ENCODE peak calls at places on chromosomes 11 and 22, in six cellular contexts. I is A549; Z is K562; H is stimulated activated CD4-positive, alpha-beta T cell treated with anti-CD3 and anti-CD28 coated beads, Interleukin-12 subunit alpha, Interleukin-12 subunit beta, amount 100 ng/mL, for 4 hours; R is brain microvascular endothelial cell; P is stimulated activated CD8-positive, alpha-beta memory T cell treated with anti-CD3 and anti-CD28 coated beads, Interleukin-4, amount 100 ng/mL, for 1 hour. K is an unnamed sample.
A peak's percentile ranks its signal among the peaks of the same experiment; 100 is the strongest.

GRCh38 chr22:29257751-29258181 is 10.0 kb downstream of the RHBDD3 start:
- DNase-seq in I (no peak), Z (no peak), H (no peak), R (no peak), P (no peak), K (no peak)

GRCh38 chr11:15101072-15101701 is 13.5 kb upstream of the INSC start:
- DNase-seq in I (peak; percentile 65), Z (peak; percentile 62), H (peak; percentile 28), R (peak; percentile 65), P (peak; percentile 6), K (peak; percentile 43)

GRCh38 chr11:60570970-60571369 is 55.8 kb downstream of the MS4A13 start:
- DNase-seq in I (no peak), Z (no peak), H (no peak), R (no peak), P (no peak), K (no peak)

GRCh38 chr11:2173150-2173693 is 1.6 kb upstream of the TH start:
- DNase-seq in I (no peak), Z (no peak), H (no peak), R (no peak), P (no peak), K (no peak)

GRCh38 chr11:102560555-102561011 is 30.0 kb upstream of the MMP7 start:
- DNase-seq in I (no peak), Z (no peak), H (no peak), R (peak; percentile 38), P (no peak), K (no peak)

GRCh38 chr11:61962213-61963015 is 5.0 kb downstream of the FTH1 start:
- DNase-seq in I (peak; percentile 43), Z (no peak), H (no peak), R (peak; percentile 14), P (no peak), K (peak; percentile 8)

GRCh38 chr11:57347336-57347735 is 9.2 kb downstream of the P2RX3 start:
- DNase-seq in I (no peak), Z (no peak), H (no peak), R (no peak), P (no peak), K (no peak)

GRCh38 chr22:30250713-30251267 is 4.2 kb upstream of the LIF start:
- DNase-seq in I (peak; percentile 54), Z (no peak), H (no peak), R (no peak), P (no peak), K (peak; percentile 96)

GRCh38 chr22:22397875-22398524 is 110.5 kb downstream of the ZNF280B start:
- DNase-seq in I (no peak), Z (no peak), H (no peak), R (no peak), P (no peak), K (no peak)

GRCh38 chr22:19041403-19042074 is 80.7 kb downstream of the DGCR2 start:
- DNase-seq in I (no peak), Z (no peak), H (no peak), R (no peak), P (no peak), K (no peak)

GRCh38 chr11:111348147-111348546 is 30.9 kb downstream of the POU2AF1 start:
- DNase-seq in I (no peak), Z (no peak), H (no peak), R (no peak), P (no peak), K (no peak)

GRCh38 chr11:30365793-30366517 is 43.1 kb downstream of the ARL14EP start:
- DNase-seq in I (no peak), Z (no peak), H (no peak), R (no peak), P (no peak), K (no peak)

GRCh38 chr11:68212421-68213134 is 518 bp downstream of the KMT5B start:
- DNase-seq in I (peak; percentile 76), Z (peak; percentile 85), H (peak; percentile 45), R (peak; percentile 44), P (no peak), K (peak; percentile 32)

GRCh38 chr11:94926698-94927237 is 46.6 kb downstream of the CWC15 start:
- DNase-seq in I (no peak), Z (no peak), H (no peak), R (peak; percentile 93), P (no peak), K (no peak)

GRCh38 chr22:30298005-30298701 is 8.8 kb upstream of the CASTOR1 start:
- DNase-seq in I (no peak), Z (no peak), H (no peak), R (no peak), P (no peak), K (no peak)

GRCh38 chr11:2580061-2580421 is 119.8 kb downstream of the KCNQ1OT1 start:
- DNase-seq in I (no peak), Z (no peak), H (no peak), R (no peak), P (no peak), K (no peak)

GRCh38 chr11:106950067-106950491 is 68.2 kb downstream of the GUCY1A2 start:
- DNase-seq in I (no peak), Z (no peak), H (no peak), R (no peak), P (no peak), K (no peak)

GRCh38 chr11:30422828-30423648 is 100.1 kb downstream of the ARL14EP start:
- DNase-seq in I (no peak), Z (no peak), H (no peak), R (no peak), P (no peak), K (no peak)

GRCh38 chr22:47372111-47372581 is 609.7 kb downstream of the TBC1D22A start:
- DNase-seq in I (no peak), Z (no peak), H (no peak), R (no peak), P (no peak), K (no peak)

GRCh38 chr11:112555491-112556364 is 295.1 kb upstream of the PLET1 start:
- DNase-seq in I (peak; percentile 12), Z (peak; percentile 65), H (peak; percentile 68), R (peak; percentile 16), P (peak; percentile 19), K (no peak)

GRCh38 chr22:44753189-44754042 is 1.0 kb downstream of the ARHGAP8 start:
- DNase-seq in I (no peak), Z (no peak), H (no peak), R (peak; percentile 55), P (no peak), K (no peak)